ENCODE peak calls at places on chromosome 5, in ten cellular contexts. S is WERI-Rb-1, M is GM06990, A is RWPE2, Y is suprapubic skin, E is testis, J is bronchial epithelial cell, R is PC-3, X is mucosa of descending colon, D is ovary. U is an unnamed sample. For H3K36me3, the result is how much of the 10 kb centered on the place peaks cover.

GRCh38 chr5:123778641-123779040 is 266.7 kb downstream of the CSNK1G3 start:
- DNase-seq in J (no peak), Y (no peak), M (no peak), S (no peak), R (no peak), A (no peak), X (no peak), E (no peak), D (no peak), U (no peak)

GRCh38 chr5:76684756-76685594 is 31.0 kb upstream of the F2R start:
- DNase-seq in S (no peak), R (no peak), E (no peak), J (no peak), M (no peak), X (no peak), Y (no peak), A (no peak), D (no peak), U (no peak)

GRCh38 chr5:59562756-59563389 is 330.7 kb downstream of the PDE4D start:
- DNase-seq in S (no peak), M (peak), Y (no peak), X (peak), J (peak), A (peak), D (no peak), R (peak), E (no peak), U (no peak)

GRCh38 chr5:42985129-42986037 is 54.7 kb downstream of the ANXA2R start:
- DNase-seq in S (no peak), E (no peak), J (peak), A (no peak), Y (no peak), D (no peak), M (no peak), X (no peak), R (peak), U (no peak)

GRCh38 chr5:28896949-28897348 is 1858.6 kb upstream of the CDH9 start:
- DNase-seq in E (no peak), X (no peak), D (no peak), M (no peak), S (no peak), A (no peak), Y (no peak), J (peak), R (peak), U (no peak)

GRCh38 chr5:161098516-161098915 is 246.5 kb upstream of the ATP10B start:
- DNase-seq in D (no peak), A (no peak), J (peak), X (no peak), R (no peak), S (no peak), M (no peak), E (no peak), Y (no peak), U (no peak)

GRCh38 chr5:81182396-81183390 is 50.4 kb upstream of the CKMT2 start:
- DNase-seq in J (peak), E (no peak), Y (no peak), M (no peak), R (no peak), A (no peak), S (no peak), D (no peak), X (no peak), U (no peak)

GRCh38 chr5:173837654-173838053 is 50.5 kb upstream of the CPEB4 start:
- DNase-seq in D (no peak), A (no peak), J (no peak), M (no peak), R (no peak), Y (no peak), S (no peak), E (no peak), X (no peak), U (no peak)

GRCh38 chr5:169531631-169532030 is 51.9 kb upstream of the SPDL1 start:
- DNase-seq in A (no peak), R (no peak), Y (no peak), D (no peak), M (no peak), S (no peak), E (no peak), X (no peak), J (no peak), U (no peak)

GRCh38 chr5:169716287-169716686 is 79.2 kb downstream of the DOCK2 start:
- DNase-seq in E (no peak), Y (no peak), R (peak), X (no peak), D (no peak), M (no peak), J (peak), A (no peak), S (no peak), U (no peak)

GRCh38 chr5:14208071-14209021 is 65.2 kb downstream of the TRIO start:
- DNase-seq in S (no peak), J (peak), D (peak), M (peak), Y (no peak), X (peak), A (no peak), E (peak), R (peak), U (no peak)

GRCh38 chr5:79806741-79807140 is 117.1 kb downstream of the CMYA5 start:
- DNase-seq in R (no peak), S (no peak), A (no peak), J (no peak), X (no peak), E (peak), M (no peak), D (no peak), Y (no peak), U (no peak)

GRCh38 chr5:153959134-153959957 is 79.4 kb downstream of the FAM114A2 start:
- DNase-seq in M (no peak), X (no peak), S (no peak), E (no peak), R (no peak), D (no peak), A (no peak), Y (no peak), J (no peak), U (no peak)

GRCh38 chr5:139982157-139982974 is 60.7 kb downstream of the NRG2 start:
- DNase-seq in Y (no peak), M (no peak), R (peak), J (peak), S (peak), A (no peak), D (peak), X (peak), E (peak), U (peak)

GRCh38 chr5:101995585-101995984 is 300.5 kb downstream of the SLCO4C1 start:
- DNase-seq in J (peak), M (no peak), A (no peak), D (no peak), X (peak), S (no peak), E (no peak), Y (no peak), R (peak), U (no peak)

GRCh38 chr5:81302596-81302995 is 1.2 kb downstream of the ZCCHC9 start:
- DNase-seq in M (no peak), E (no peak), J (no peak), Y (no peak), S (no peak), A (no peak), R (peak), X (no peak), D (no peak), U (no peak)

GRCh38 chr5:170297589-170298462 is at the start of gene LCP2:
- DNase-seq in R (no peak), J (no peak), A (no peak), Y (no peak), X (peak), D (no peak), M (peak), S (no peak), E (no peak), U (no peak)

GRCh38 chr5:100902406-100903035 is 561 bp downstream of the ST8SIA4 start:
- DNase-seq in J (no peak), S (no peak), R (peak), X (peak), Y (no peak), D (no peak), A (no peak), E (no peak), M (no peak), U (no peak)

GRCh38 chr5:6675784-6676499 is 37.3 kb upstream of the TENT4A start:
- DNase-seq in X (no peak), J (no peak), E (no peak), S (no peak), Y (no peak), R (no peak), M (no peak), D (no peak), A (no peak), U (no peak)

GRCh38 chr5:24642022-24642421 is 2.8 kb downstream of the CDH10 start:
- DNase-seq in J (peak), R (peak), S (peak), Y (no peak), D (no peak), A (no peak), M (no peak), X (no peak), E (peak), U (peak)

GRCh38 chr5:172766287-172767104 is 4.5 kb downstream of the DUSP1 start:
- DNase-seq in M (no peak), D (peak), R (peak), Y (peak), S (no peak), J (peak), X (no peak), E (peak), A (no peak), U (no peak)

GRCh38 chr5:7420506-7421280 is 24.8 kb downstream of the ADCY2 start:
- DNase-seq in D (no peak), Y (no peak), X (no peak), S (no peak), J (no peak), E (no peak), A (no peak), R (no peak), M (no peak), U (no peak)

GRCh38 chr5:111853748-111854147 is 96.8 kb upstream of the NREP start:
- DNase-seq in R (no peak), D (no peak), J (no peak), E (no peak), Y (no peak), A (no peak), X (no peak), S (no peak), M (no peak), U (no peak)

GRCh38 chr5:3325811-3326568 is 269.6 kb upstream of the IRX1 start:
- DNase-seq in R (no peak), D (no peak), A (no peak), Y (peak), S (no peak), J (no peak), M (no peak), E (no peak), X (no peak), U (no peak)

GRCh38 chr5:77312411-77312810 is 101.9 kb downstream of the PDE8B start:
- DNase-seq in X (no peak), S (no peak), J (peak), M (no peak), R (peak), A (no peak), D (no peak), Y (no peak), E (no peak), U (no peak)

GRCh38 chr5:147455321-147455720 is 54.5 kb downstream of the DPYSL3 start:
- DNase-seq in M (peak), S (no peak), A (no peak), D (peak), E (peak), J (peak), X (no peak), Y (no peak), R (no peak), U (no peak)

GRCh38 chr5:112848116-112848811 is 12.8 kb upstream of the SRP19 start:
- DNase-seq in M (peak), J (peak), Y (no peak), A (no peak), R (peak), S (peak), E (no peak), X (peak), D (no peak), U (peak)

GRCh38 chr5:138064526-138064925 is 19.3 kb upstream of the WNT8A start:
- DNase-seq in X (no peak), A (no peak), D (no peak), J (no peak), Y (no peak), R (no peak), S (no peak), M (no peak), E (no peak), U (no peak)

GRCh38 chr5:114380721-114381120 is 18.9 kb downstream of the KCNN2 start:
- DNase-seq in Y (no peak), J (no peak), D (no peak), X (no peak), M (no peak), A (no peak), E (no peak), S (no peak), R (no peak), U (no peak)

GRCh38 chr5:178238711-178239592 is 6.3 kb upstream of the PHYKPL start:
- DNase-seq in Y (no peak), S (no peak), D (no peak), R (no peak), J (no peak), X (no peak), A (no peak), M (peak), E (no peak), U (no peak)
- H3K4me3 ChIP-seq in Y (no peak), S (no peak), D (no peak), R (no peak), J (no peak), X (no peak), A (no peak), M (no peak), E (no peak), U (no peak)

GRCh38 chr5:168042284-168043080 is 249.0 kb upstream of the WWC1 start:
- DNase-seq in S (peak), M (no peak), Y (no peak), R (no peak), A (no peak), E (peak), D (no peak), J (no peak), X (no peak), U (no peak)

GRCh38 chr5:168048486-168048885 is 243.0 kb upstream of the WWC1 start:
- DNase-seq in J (no peak), S (no peak), Y (no peak), D (no peak), A (no peak), X (no peak), M (no peak), R (no peak), E (no peak), U (no peak)

GRCh38 chr5:168047669-168048111 is 243.8 kb upstream of the WWC1 start:
- DNase-seq in M (no peak), R (no peak), Y (no peak), D (no peak), X (no peak), S (no peak), A (no peak), J (no peak), E (no peak), U (peak)

GRCh38 chr5:168046163-168046562 is 245.3 kb upstream of the WWC1 start:
- DNase-seq in M (no peak), Y (no peak), J (no peak), S (no peak), A (no peak), R (no peak), X (no peak), E (no peak), D (no peak), U (no peak)

DNA sequence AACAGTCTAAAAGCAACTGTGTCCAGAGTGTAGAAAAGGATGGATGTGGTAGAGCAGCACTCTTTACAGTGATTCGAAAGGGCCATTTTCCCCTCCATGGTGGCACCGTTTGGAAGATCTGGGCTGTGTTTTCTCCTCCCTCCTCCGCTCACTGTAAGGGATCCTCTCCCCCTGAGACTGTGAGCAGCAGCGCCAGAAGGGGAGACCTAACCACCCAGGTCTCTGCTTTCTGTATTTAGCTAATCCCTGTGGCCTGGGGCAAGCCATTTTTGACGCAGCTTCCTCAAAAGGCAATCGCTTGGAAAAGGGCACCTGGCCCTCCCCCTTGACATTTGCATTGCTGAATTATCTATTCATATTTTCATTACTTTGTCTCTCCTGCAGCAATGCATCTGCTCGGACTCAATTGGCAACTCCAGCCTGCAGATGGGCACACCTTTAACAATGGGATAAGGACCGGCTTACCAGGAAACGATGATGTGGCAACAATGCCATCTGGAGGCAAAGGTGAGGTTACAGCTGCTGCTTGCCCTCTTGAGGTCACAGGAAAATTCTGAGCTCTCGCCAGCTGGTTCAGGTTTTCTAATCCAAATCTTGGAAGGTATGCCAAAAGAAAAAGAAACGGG is 244.3 kb upstream of the WWC1 start:
- DNase-seq in A (no peak), Y (no peak), X (peak), D (no peak), M (no peak), S (peak), E (peak), R (peak), J (peak), U (peak)
- TF ChIP-seq CTCF in A (peak), Y (no peak), X (no peak), D (no peak), M (peak), S (peak), E (no peak), R (peak), J (peak), U (peak)

GRCh38 chr5:95746194-95746593 is 15.1 kb downstream of the RHOBTB3 start:
- DNase-seq in Y (no peak), M (no peak), A (no peak), D (no peak), R (no peak), E (no peak), J (no peak), X (no peak), S (no peak), U (no peak)
- H3K36me3 ChIP-seq in Y (under half), M (under half), A (under half), D (under half), R (under half), E (under half), J (under half), X (under half), S (under half), U (half or more)

DNA sequence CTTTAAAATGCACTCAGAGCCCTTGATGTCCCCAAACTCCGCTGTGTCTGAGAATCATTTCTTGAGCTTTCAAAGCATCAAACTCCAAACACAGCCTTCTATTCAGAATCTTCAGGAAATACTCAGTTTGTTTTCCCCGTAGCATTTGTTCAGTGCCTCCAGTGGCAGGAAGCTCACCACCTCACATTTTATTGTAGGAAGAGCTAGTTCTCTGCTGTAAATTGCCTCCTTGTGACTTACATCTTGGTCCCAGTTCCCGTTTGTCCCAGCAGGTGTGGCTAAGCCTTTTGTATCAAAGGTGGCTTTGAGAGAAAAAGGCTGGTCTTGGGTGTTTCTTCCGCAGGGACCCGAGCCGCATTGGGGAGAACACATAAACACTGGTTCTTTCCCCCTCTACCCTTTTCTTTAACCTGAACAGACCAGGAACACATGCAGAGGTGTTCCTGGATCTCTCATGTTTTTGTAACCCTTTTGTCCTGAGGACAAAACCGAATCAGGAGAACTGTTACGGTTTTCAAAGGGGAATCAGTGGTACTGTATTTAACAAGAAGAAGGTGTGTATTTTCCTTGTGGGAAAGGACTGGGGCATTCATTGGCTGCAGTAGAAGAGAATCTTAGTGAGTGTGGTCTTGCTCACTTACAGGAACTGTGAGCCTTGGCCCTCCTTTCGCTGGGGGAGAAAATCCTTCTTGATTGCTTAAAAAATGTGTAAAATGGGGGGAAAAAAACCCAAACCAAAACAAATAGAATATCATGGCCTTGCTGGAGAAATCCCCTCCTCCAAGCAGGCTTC is 1.9 kb downstream of the OSMR start:
- DNase-seq in A (no peak), J (no peak), Y (no peak), M (no peak), D (no peak), R (peak), E (no peak), S (no peak), X (no peak), U (no peak)
- H3K4me3 ChIP-seq in A (peak), J (peak), Y (peak), M (no peak), D (peak), R (peak), E (no peak), S (no peak), X (no peak), U (no peak)

GRCh38 chr5:65478336-65478735 is 3.4 kb downstream of the ADAMTS6 start:
- DNase-seq in R (no peak), M (no peak), Y (no peak), E (no peak), X (no peak), D (no peak), J (no peak), A (no peak), S (no peak), U (no peak)
- TF ChIP-seq CTCF in R (no peak), M (no peak), Y (no peak), E (no peak), X (no peak), D (no peak), J (no peak), A (no peak), S (no peak), U (no peak)

DNA sequence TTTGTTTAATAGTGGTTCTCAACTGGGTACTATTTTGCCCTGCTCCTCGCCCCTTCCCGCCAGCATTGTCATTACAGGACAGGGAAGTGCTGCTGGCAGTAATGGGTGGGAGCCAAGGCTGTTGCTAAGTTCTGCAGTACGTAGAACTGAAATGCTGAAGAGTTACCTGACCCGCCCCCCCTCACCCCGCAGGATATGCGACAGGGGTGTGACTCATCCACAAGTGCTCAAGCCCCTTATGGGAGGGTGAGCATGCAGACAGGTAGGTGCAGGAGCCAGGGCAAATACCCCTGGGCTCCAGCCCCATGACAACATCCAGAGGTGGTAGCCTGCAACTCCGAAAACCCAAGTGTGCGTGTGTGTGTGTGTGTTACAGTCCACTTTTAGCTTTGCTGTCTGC is 35.7 kb downstream of the LRRC70 start:
- DNase-seq in M (no peak), J (no peak), X (no peak), Y (no peak), R (no peak), E (no peak), S (no peak), D (no peak), A (no peak), U (no peak)
- H3K36me3 ChIP-seq in M (under half), J (under half), X (under half), Y (under half), R (under half), E (under half), S (under half), D (under half), A (under half), U (under half)